ENCODE peak calls at places on chromosomes 3 and 15, in seven cellular contexts. D is cardiac muscle cell, L is body of pancreas, R is neural crest cell, O is endothelial cell, S is left lung, Y is A549. U is an unnamed sample.

GRCh38 chr3:13262493-13263211 is 157.5 kb downstream of the NUP210 start:
- DNase-seq in D (no peak), L (no peak), R (no peak), O (peak), S (no peak), Y (no peak), U (no peak)

GRCh38 chr3:191775451-191776233 is 314.7 kb downstream of the PYDC2 start:
- DNase-seq in D (no peak), L (no peak), R (no peak), O (no peak), S (no peak), Y (no peak), U (no peak)

GRCh38 chr3:148233403-148233802 is 464.3 kb upstream of the AGTR1 start:
- DNase-seq in D (no peak), L (no peak), R (no peak), O (no peak), S (no peak), Y (no peak), U (no peak)

GRCh38 chr3:136152176-136152843 is 43.8 kb downstream of the MSL2 start:
- DNase-seq in D (no peak), L (no peak), R (no peak), O (no peak), S (no peak), Y (no peak), U (no peak)

GRCh38 chr15:56732881-56733130 is 503 bp downstream of the ZNF280D start:
- DNase-seq in D (no peak), L (no peak), R (no peak), O (no peak), S (no peak), Y (peak), U (no peak)

GRCh38 chr3:174417568-174417967 is 441.6 kb upstream of the NAALADL2 start:
- DNase-seq in D (no peak), L (no peak), R (no peak), O (no peak), S (no peak), Y (no peak), U (no peak)

GRCh38 chr3:11499144-11499543 is 144.6 kb downstream of the VGLL4 start:
- DNase-seq in D (no peak), L (no peak), R (no peak), O (no peak), S (no peak), Y (no peak), U (no peak)

GRCh38 chr3:149784064-149784704 is 8.2 kb downstream of the ANKUB1 start:
- DNase-seq in D (no peak), L (no peak), R (no peak), O (no peak), S (no peak), Y (no peak), U (no peak)

GRCh38 chr3:156291269-156292123 is 171.1 kb downstream of the KCNAB1 start:
- DNase-seq in D (peak), L (no peak), R (peak), O (peak), S (no peak), Y (no peak), U (no peak)

GRCh38 chr15:57094594-57095257 is 176.3 kb downstream of the TCF12 start:
- DNase-seq in D (no peak), L (no peak), R (no peak), O (no peak), S (no peak), Y (no peak), U (no peak)

GRCh38 chr3:47412842-47413520 is 32.2 kb downstream of the PTPN23 start:
- DNase-seq in D (no peak), L (no peak), R (no peak), O (no peak), S (no peak), Y (no peak), U (no peak)
- TF ChIP-seq CTCF in D (peak), L (no peak), R (peak), O (no peak), S (no peak), Y (no peak), U (no peak)

GRCh38 chr3:129593230-129593594 is 13.3 kb downstream of the PLXND1 start:
- DNase-seq in D (no peak), L (no peak), R (no peak), O (no peak), S (no peak), Y (no peak), U (no peak)
- TF ChIP-seq CTCF in D (no peak), L (no peak), R (peak), O (no peak), S (no peak), Y (no peak), U (no peak)

DNA sequence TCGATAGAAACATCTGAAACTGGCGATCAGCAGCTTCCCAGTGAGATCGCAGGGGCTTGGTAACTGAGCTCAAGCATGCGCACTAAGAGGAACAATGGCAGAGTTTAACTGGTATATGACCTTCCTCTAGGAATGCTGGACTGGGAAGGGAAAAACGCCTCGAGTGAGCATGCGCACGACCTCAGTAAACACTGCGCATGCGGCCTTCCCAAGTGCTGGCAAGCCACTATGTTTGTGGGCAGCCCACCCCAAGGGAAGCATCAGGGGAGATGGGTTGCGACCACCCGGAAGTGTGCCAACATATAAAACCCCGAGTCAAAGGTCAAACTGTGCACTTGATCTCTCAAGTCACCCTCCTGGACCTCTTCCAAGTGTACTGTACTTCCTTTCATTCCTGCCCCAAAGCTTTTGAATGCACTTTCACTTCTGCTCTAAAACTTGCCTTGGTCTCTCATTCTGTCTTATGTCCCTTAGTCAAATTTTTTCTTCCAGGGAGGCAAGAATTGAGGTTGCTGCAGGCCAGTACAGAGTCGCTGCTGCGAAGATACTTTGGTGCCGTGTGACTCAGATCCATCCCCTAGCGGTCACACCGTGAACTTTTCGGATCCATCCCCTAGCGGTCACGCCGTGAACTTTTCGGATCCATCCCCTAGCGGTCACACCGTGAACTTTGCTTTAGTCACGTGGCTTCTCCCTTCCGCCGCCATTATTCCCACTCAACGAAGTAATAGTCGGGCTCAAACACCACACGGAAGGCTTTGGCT is 243.3 kb downstream of the FAM43A start:
- DNase-seq in D (no peak), L (no peak), R (peak), O (peak), S (no peak), Y (no peak), U (no peak)
- TF ChIP-seq CTCF in D (peak), L (peak), R (peak), O (peak), S (no peak), Y (no peak), U (peak)

DNA sequence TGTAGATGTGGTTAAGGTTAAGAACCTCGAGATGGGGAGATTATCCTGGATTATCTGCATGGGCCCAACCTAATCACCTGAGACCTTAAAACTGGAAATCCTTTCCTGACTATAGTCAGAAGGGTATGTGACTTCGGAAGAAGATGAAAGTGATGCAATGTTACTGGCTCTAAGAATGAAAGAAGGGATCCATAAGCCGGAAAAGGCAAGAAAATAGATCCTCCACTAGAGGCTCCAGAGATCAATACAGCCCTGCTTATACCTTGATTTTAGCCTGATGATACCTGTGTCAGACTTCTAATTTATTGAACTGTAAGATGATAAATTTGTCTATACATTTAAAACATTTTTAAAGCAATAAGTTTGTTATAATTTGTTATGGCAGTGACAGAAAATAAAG is 21.5 kb upstream of the GASK1A start:
- DNase-seq in D (no peak), L (no peak), R (no peak), O (no peak), S (no peak), Y (no peak), U (no peak)
- TF ChIP-seq CTCF in D (no peak), L (no peak), R (peak), O (no peak), S (no peak), Y (no peak), U (peak)

DNA sequence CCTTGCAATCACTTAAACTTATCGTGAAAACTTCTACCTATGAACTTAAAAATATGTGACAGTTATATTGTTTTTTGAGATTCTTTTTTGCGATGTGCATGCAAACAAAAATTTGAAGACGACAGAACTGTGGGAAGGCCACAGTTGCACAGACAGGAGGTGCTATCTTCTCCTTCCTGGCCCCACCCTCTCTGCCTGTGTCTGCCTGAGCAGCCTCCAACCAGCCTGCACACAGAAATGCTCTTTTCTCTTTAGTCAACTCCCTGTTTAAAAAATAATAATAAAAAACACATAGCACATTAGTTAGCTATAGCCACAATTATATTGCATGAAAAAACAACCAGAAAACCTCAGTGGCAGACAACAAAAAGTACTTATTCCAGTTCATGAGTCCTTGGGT is 212.2 kb downstream of the ZNF621 start:
- DNase-seq in D (no peak), L (no peak), R (no peak), O (no peak), S (no peak), Y (no peak), U (no peak)
- TF ChIP-seq CTCF in D (no peak), L (no peak), R (no peak), O (no peak), S (no peak), Y (no peak), U (no peak)

GRCh38 chr3:19688767-19689166 is 245.2 kb downstream of the EFHB start:
- DNase-seq in D (no peak), L (no peak), R (no peak), O (no peak), S (no peak), Y (no peak), U (no peak)
- TF ChIP-seq CTCF in D (no peak), L (no peak), R (peak), O (no peak), S (no peak), Y (no peak), U (no peak)

GRCh38 chr3:37456791-37457190 is 282.4 kb upstream of the LRRFIP2 start:
- DNase-seq in D (no peak), L (no peak), R (no peak), O (no peak), S (no peak), Y (no peak), U (no peak)

GRCh38 chr3:37457392-37458065 is 283.1 kb upstream of the LRRFIP2 start:
- DNase-seq in D (peak), L (no peak), R (no peak), O (peak), S (no peak), Y (no peak), U (no peak)

GRCh38 chr3:37453393-37454391 is 279.3 kb upstream of the LRRFIP2 start:
- DNase-seq in D (peak), L (peak), R (peak), O (peak), S (peak), Y (no peak), U (no peak)

GRCh38 chr3:37458162-37458895 is 283.9 kb upstream of the LRRFIP2 start:
- DNase-seq in D (peak), L (no peak), R (no peak), O (peak), S (no peak), Y (no peak), U (no peak)

GRCh38 chr3:37456270-37456708 is 281.9 kb upstream of the LRRFIP2 start:
- DNase-seq in D (peak), L (peak), R (no peak), O (no peak), S (peak), Y (no peak), U (no peak)
- TF ChIP-seq CTCF in D (no peak), L (no peak), R (no peak), O (no peak), S (no peak), Y (no peak), U (no peak)

U was measured in progenitor cell of endocrine pancreas.